ENCODE peak calls at places on chromosome 21, in eight cellular contexts. R, L, I, T, W, G, K and N are unnamed samples.
A peak's percentile ranks its signal among the peaks of the same experiment; 100 is the strongest.

GRCh38 chr21:30227633-30228404 is 11.9 kb upstream of the CLDN8 start:
- DNase-seq in R (no peak), L (no peak), I (peak; percentile 98), T (peak; percentile 100), W (no peak), G (peak; percentile 100), K (peak; percentile 77), N (peak; percentile 99)

GRCh38 chr21:19853709-19854575 is 1144.3 kb upstream of the NCAM2 start:
- DNase-seq in R (no peak), L (peak; percentile 20), I (no peak), T (no peak), W (no peak), G (no peak), K (no peak), N (no peak)

GRCh38 chr21:18443686-18444085 is 40.1 kb upstream of the TMPRSS15 start:
- DNase-seq in R (no peak), L (no peak), I (no peak), T (no peak), W (no peak), G (no peak), K (no peak), N (no peak)

GRCh38 chr21:14383596-14384210 is 757 bp upstream of the HSPA13 start:
- DNase-seq in R (no peak), L (no peak), I (no peak), T (peak; percentile 47), W (no peak), G (no peak), K (peak; percentile 21), N (no peak)

GRCh38 chr21:35423694-35424093 is 374.6 kb upstream of the RUNX1 start:
- DNase-seq in R (no peak), L (no peak), I (peak; percentile 41), T (peak; percentile 90), W (no peak), G (peak; percentile 44), K (peak; percentile 39), N (peak; percentile 41)

GRCh38 chr21:34330055-34330454 is 33.8 kb upstream of the KCNE2 start:
- DNase-seq in R (no peak), L (no peak), I (no peak), T (no peak), W (peak; percentile 37), G (no peak), K (no peak), N (no peak)

GRCh38 chr21:46504681-46505080 is 46.0 kb downstream of the DIP2A start:
- DNase-seq in R (no peak), L (no peak), I (no peak), T (no peak), W (no peak), G (no peak), K (no peak), N (no peak)

GRCh38 chr21:27329255-27329851 is 362.5 kb upstream of the ADAMTS5 start:
- DNase-seq in R (no peak), L (no peak), I (peak; percentile 89), T (peak; percentile 57), W (no peak), G (no peak), K (no peak), N (no peak)

GRCh38 chr21:20040768-20041167 is 957.4 kb upstream of the NCAM2 start:
- DNase-seq in R (no peak), L (no peak), I (no peak), T (no peak), W (no peak), G (no peak), K (no peak), N (no peak)

GRCh38 chr21:36854391-36854790 is 112.1 kb downstream of the HLCS start:
- DNase-seq in R (no peak), L (no peak), I (peak; percentile 40), T (peak; percentile 42), W (peak; percentile 71), G (no peak), K (no peak), N (peak; percentile 39)

GRCh38 chr21:17732306-17732705 is 86.8 kb downstream of the C21orf91 start:
- DNase-seq in R (no peak), L (no peak), I (peak; percentile 26), T (peak; percentile 7), W (no peak), G (peak; percentile 19), K (peak; percentile 25), N (peak; percentile 30)

GRCh38 chr21:46322351-46323226 is 1.1 kb downstream of the C21orf58 start:
- DNase-seq in R (no peak), L (no peak), I (peak; percentile 76), T (peak; percentile 38), W (no peak), G (peak; percentile 27), K (peak; percentile 47), N (peak; percentile 48)

GRCh38 chr21:33198346-33199135 is 31.2 kb upstream of the IFNAR2 start:
- DNase-seq in R (no peak), L (no peak), I (peak; percentile 68), T (peak; percentile 37), W (peak; percentile 25), G (no peak), K (peak; percentile 56), N (no peak)

GRCh38 chr21:36422279-36423098 is 37.3 kb downstream of the CHAF1B start:
- DNase-seq in R (peak; percentile 66), L (no peak), I (peak; percentile 69), T (peak; percentile 65), W (peak; percentile 73), G (peak; percentile 44), K (peak; percentile 42), N (peak; percentile 80)

GRCh38 chr21:29287383-29287782 is 11.3 kb upstream of the BACH1 start:
- DNase-seq in R (no peak), L (no peak), I (peak; percentile 73), T (peak; percentile 44), W (no peak), G (no peak), K (no peak), N (peak; percentile 38)

GRCh38 chr21:28742527-28742926 is 250.2 kb downstream of the LTN1 start:
- DNase-seq in R (no peak), L (no peak), I (peak; percentile 81), T (peak; percentile 74), W (no peak), G (peak; percentile 34), K (no peak), N (peak; percentile 54)

GRCh38 chr21:35048706-35049617 is at the start of gene RUNX1:
- DNase-seq in R (peak; percentile 52), L (no peak), I (peak; percentile 54), T (peak; percentile 70), W (no peak), G (peak; percentile 91), K (peak; percentile 95), N (peak; percentile 70)

GRCh38 chr21:33360281-33360680 is 35.5 kb downstream of the IFNAR1 start:
- DNase-seq in R (no peak), L (no peak), I (peak; percentile 85), T (peak; percentile 85), W (no peak), G (no peak), K (peak; percentile 59), N (no peak)

GRCh38 chr21:34611528-34611927 is 3.4 kb downstream of the RCAN1 start:
- DNase-seq in R (no peak), L (no peak), I (no peak), T (no peak), W (no peak), G (no peak), K (no peak), N (no peak)

GRCh38 chr21:38267991-38268858 is 11.4 kb downstream of the KCNJ15 start:
- DNase-seq in R (no peak), L (no peak), I (peak; percentile 89), T (peak; percentile 93), W (no peak), G (peak; percentile 76), K (no peak), N (peak; percentile 86)
- H3K4me3 ChIP-seq in R (no peak overlapping the region), L (no peak overlapping the region), I (no peak overlapping the region), T (no peak overlapping the region), W (no peak overlapping the region), G (no peak overlapping the region), K (no peak overlapping the region), N (no peak overlapping the region)

GRCh38 chr21:41359289-41359688 is 2.5 kb upstream of the MX2 start:
- DNase-seq in R (no peak), L (peak; percentile 48), I (no peak), T (no peak), W (no peak), G (no peak), K (no peak), N (no peak)
- TF ChIP-seq CTCF in R (no peak), L (no peak), I (no peak), T (no peak), W (peak; percentile 30), G (no peak), K (no peak), N (no peak)

DNA sequence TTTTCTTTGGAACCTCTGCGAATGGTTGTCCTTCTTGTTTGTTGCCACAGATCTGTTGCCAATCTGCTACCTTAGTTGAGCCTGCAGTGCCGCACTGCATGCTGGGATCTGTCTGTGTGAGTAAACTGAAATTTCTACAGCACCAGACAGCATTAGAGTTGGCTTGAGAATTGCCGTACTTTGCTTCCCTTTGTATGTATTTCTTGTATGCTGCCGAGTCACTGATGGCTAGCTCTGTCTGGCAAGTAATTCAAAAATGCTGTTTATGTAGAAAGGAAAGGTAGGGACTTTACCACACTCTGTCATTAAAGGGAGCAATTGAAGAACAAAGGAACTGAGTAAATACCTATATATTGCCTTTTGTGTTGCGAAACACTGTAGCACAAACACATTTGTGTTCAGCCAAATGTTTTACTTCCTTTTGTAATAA is 857.4 kb downstream of the USP25 start:
- DNase-seq in R (peak; percentile 60), L (no peak), I (peak; percentile 84), T (peak; percentile 88), W (no peak), G (peak; percentile 84), K (peak; percentile 73), N (peak; percentile 90)
- H3K4me3 ChIP-seq in R (peak overlapping the region; percentile 42), L (no peak overlapping the region), I (peak overlapping the region; percentile 25), T (peak overlapping the region; percentile 34), W (no peak overlapping the region), G (peak overlapping the region; percentile 73), K (no peak overlapping the region), N (peak overlapping the region; percentile 46)

GRCh38 chr21:41883582-41883981 is 4.4 kb upstream of the PRDM15 start:
- DNase-seq in R (no peak), L (no peak), I (peak; percentile 11), T (no peak), W (no peak), G (no peak), K (no peak), N (no peak)

GRCh38 chr21:41884501-41885030 is 5.4 kb upstream of the PRDM15 start:
- DNase-seq in R (no peak), L (no peak), I (no peak), T (no peak), W (no peak), G (no peak), K (no peak), N (no peak)

GRCh38 chr21:41887682-41888081 is 8.5 kb upstream of the PRDM15 start:
- DNase-seq in R (no peak), L (no peak), I (no peak), T (no peak), W (no peak), G (no peak), K (no peak), N (peak; percentile 34)

GRCh38 chr21:41886331-41886730 is 7.2 kb upstream of the PRDM15 start:
- DNase-seq in R (no peak), L (no peak), I (no peak), T (no peak), W (no peak), G (no peak), K (no peak), N (no peak)

GRCh38 chr21:41885341-41886024 is 6.3 kb upstream of the PRDM15 start:
- DNase-seq in R (no peak), L (no peak), I (peak; percentile 23), T (no peak), W (no peak), G (no peak), K (peak; percentile 22), N (no peak)
- TF ChIP-seq CTCF in R (no peak), L (no peak), I (no peak), T (no peak), W (no peak), G (no peak), K (no peak), N (no peak)